ENCODE peak calls at places on chromosome 14, in seven cellular contexts. One of them, this sample, is unnamed.

GRCh38 chr14:74595006-74595735 is 16.9 kb downstream of the LTBP2 start:
- DNase-seq in coronary artery: no peak
- DNase-seq in AG04450: no peak
- DNase-seq in left ventricle myocardium inferior: peak
- DNase-seq in tibial artery: peak
- DNase-seq in SK-N-SH: peak
- DNase-seq in psoas muscle: peak
- DNase-seq in this sample: peak

GRCh38 chr14:61553730-61554641 is 141.3 kb upstream of the HIF1A start:
- DNase-seq in coronary artery: no peak
- DNase-seq in AG04450: peak
- DNase-seq in left ventricle myocardium inferior: no peak
- DNase-seq in tibial artery: no peak
- DNase-seq in SK-N-SH: no peak
- DNase-seq in psoas muscle: peak
- DNase-seq in this sample: peak

GRCh38 chr14:65079788-65080187 is 22.5 kb downstream of the MAX start:
- DNase-seq in coronary artery: no peak
- DNase-seq in AG04450: no peak
- DNase-seq in left ventricle myocardium inferior: no peak
- DNase-seq in tibial artery: no peak
- DNase-seq in SK-N-SH: no peak
- DNase-seq in psoas muscle: no peak
- DNase-seq in this sample: no peak

GRCh38 chr14:69473271-69473670 is 11.3 kb upstream of the PLEKHD1 start:
- DNase-seq in coronary artery: no peak
- DNase-seq in AG04450: no peak
- DNase-seq in left ventricle myocardium inferior: no peak
- DNase-seq in tibial artery: no peak
- DNase-seq in SK-N-SH: no peak
- DNase-seq in psoas muscle: no peak
- DNase-seq in this sample: no peak

GRCh38 chr14:22375321-22375930 is 213.6 kb downstream of the DAD1 start:
- DNase-seq in coronary artery: no peak
- DNase-seq in AG04450: peak
- DNase-seq in left ventricle myocardium inferior: no peak
- DNase-seq in tibial artery: no peak
- DNase-seq in SK-N-SH: peak
- DNase-seq in psoas muscle: no peak
- DNase-seq in this sample: no peak

GRCh38 chr14:75399819-75400678 is 27.8 kb upstream of the JDP2 start:
- DNase-seq in coronary artery: peak
- DNase-seq in AG04450: no peak
- DNase-seq in left ventricle myocardium inferior: peak
- DNase-seq in tibial artery: peak
- DNase-seq in SK-N-SH: peak
- DNase-seq in psoas muscle: peak
- DNase-seq in this sample: peak

GRCh38 chr14:53310412-53310811 is 157.3 kb upstream of the DDHD1 start:
- DNase-seq in coronary artery: no peak
- DNase-seq in AG04450: no peak
- DNase-seq in left ventricle myocardium inferior: no peak
- DNase-seq in tibial artery: no peak
- DNase-seq in SK-N-SH: no peak
- DNase-seq in psoas muscle: no peak
- DNase-seq in this sample: no peak

GRCh38 chr14:65003394-65003793 is 16.7 kb downstream of the FNTB start:
- DNase-seq in coronary artery: no peak
- DNase-seq in AG04450: no peak
- DNase-seq in left ventricle myocardium inferior: no peak
- DNase-seq in tibial artery: no peak
- DNase-seq in SK-N-SH: no peak
- DNase-seq in psoas muscle: no peak
- DNase-seq in this sample: no peak

GRCh38 chr14:85093631-85094330 is 436.2 kb upstream of the FLRT2 start:
- DNase-seq in coronary artery: no peak
- DNase-seq in AG04450: no peak
- DNase-seq in left ventricle myocardium inferior: no peak
- DNase-seq in tibial artery: no peak
- DNase-seq in SK-N-SH: no peak
- DNase-seq in psoas muscle: no peak
- DNase-seq in this sample: peak

GRCh38 chr14:103113303-103113702 is 10.0 kb upstream of the TNFAIP2 start:
- DNase-seq in coronary artery: no peak
- DNase-seq in AG04450: no peak
- DNase-seq in left ventricle myocardium inferior: no peak
- DNase-seq in tibial artery: no peak
- DNase-seq in SK-N-SH: no peak
- DNase-seq in psoas muscle: no peak
- DNase-seq in this sample: no peak
- H3K27ac ChIP-seq in coronary artery: no peak
- H3K27ac ChIP-seq in AG04450: no peak
- H3K27ac ChIP-seq in left ventricle myocardium inferior: no peak
- H3K27ac ChIP-seq in tibial artery: no peak
- H3K27ac ChIP-seq in SK-N-SH: no peak
- H3K27ac ChIP-seq in psoas muscle: no peak
- H3K27ac ChIP-seq in this sample: no peak

GRCh38 chr14:91128699-91129098 is 14.8 kb downstream of the DGLUCY start:
- DNase-seq in coronary artery: no peak
- DNase-seq in AG04450: no peak
- DNase-seq in left ventricle myocardium inferior: no peak
- DNase-seq in tibial artery: no peak
- DNase-seq in SK-N-SH: no peak
- DNase-seq in psoas muscle: no peak
- DNase-seq in this sample: no peak
- H3K27ac ChIP-seq in coronary artery: no peak
- H3K27ac ChIP-seq in AG04450: no peak
- H3K27ac ChIP-seq in left ventricle myocardium inferior: peak
- H3K27ac ChIP-seq in tibial artery: no peak
- H3K27ac ChIP-seq in SK-N-SH: no peak
- H3K27ac ChIP-seq in psoas muscle: peak
- H3K27ac ChIP-seq in this sample: no peak

GRCh38 chr14:59675394-59675793 is 98.8 kb upstream of the CCDC175 start:
- DNase-seq in coronary artery: no peak
- DNase-seq in AG04450: no peak
- DNase-seq in left ventricle myocardium inferior: no peak
- DNase-seq in tibial artery: no peak
- DNase-seq in SK-N-SH: no peak
- DNase-seq in psoas muscle: no peak
- DNase-seq in this sample: no peak

GRCh38 chr14:59679872-59680271 is 103.3 kb upstream of the CCDC175 start:
- DNase-seq in coronary artery: no peak
- DNase-seq in AG04450: no peak
- DNase-seq in left ventricle myocardium inferior: no peak
- DNase-seq in tibial artery: peak
- DNase-seq in SK-N-SH: no peak
- DNase-seq in psoas muscle: no peak
- DNase-seq in this sample: no peak

GRCh38 chr14:59678352-59678751 is 101.7 kb upstream of the CCDC175 start:
- DNase-seq in coronary artery: no peak
- DNase-seq in AG04450: no peak
- DNase-seq in left ventricle myocardium inferior: no peak
- DNase-seq in tibial artery: no peak
- DNase-seq in SK-N-SH: no peak
- DNase-seq in psoas muscle: no peak
- DNase-seq in this sample: no peak

DNA sequence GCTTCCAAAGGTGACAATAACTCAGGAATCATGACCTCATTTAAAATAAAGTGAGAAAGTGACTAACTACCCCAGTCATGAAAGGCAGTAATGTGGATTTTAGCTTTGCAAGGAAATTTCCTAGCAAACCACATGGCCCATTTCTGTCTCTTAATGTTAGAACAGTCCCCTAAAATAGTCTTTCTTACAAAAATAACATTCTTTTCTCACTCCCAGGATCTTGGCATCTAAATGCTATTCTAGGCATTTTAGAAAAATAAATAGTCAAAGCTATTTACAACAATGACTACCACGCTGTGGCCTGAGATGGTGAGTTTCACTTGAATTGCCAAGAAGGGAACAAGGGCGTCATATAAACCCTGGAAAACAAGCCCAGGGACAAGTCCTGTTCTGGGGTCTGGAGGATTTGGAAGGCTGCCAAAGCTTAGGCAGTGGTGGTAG is 101.2 kb upstream of the CCDC175 start:
- DNase-seq in coronary artery: peak
- DNase-seq in AG04450: peak
- DNase-seq in left ventricle myocardium inferior: no peak
- DNase-seq in tibial artery: no peak
- DNase-seq in SK-N-SH: no peak
- DNase-seq in psoas muscle: no peak
- DNase-seq in this sample: peak
- H3K27ac ChIP-seq in coronary artery: peak
- H3K27ac ChIP-seq in AG04450: no peak
- H3K27ac ChIP-seq in left ventricle myocardium inferior: no peak
- H3K27ac ChIP-seq in tibial artery: peak
- H3K27ac ChIP-seq in SK-N-SH: no peak
- H3K27ac ChIP-seq in psoas muscle: no peak
- H3K27ac ChIP-seq in this sample: no peak

DNA sequence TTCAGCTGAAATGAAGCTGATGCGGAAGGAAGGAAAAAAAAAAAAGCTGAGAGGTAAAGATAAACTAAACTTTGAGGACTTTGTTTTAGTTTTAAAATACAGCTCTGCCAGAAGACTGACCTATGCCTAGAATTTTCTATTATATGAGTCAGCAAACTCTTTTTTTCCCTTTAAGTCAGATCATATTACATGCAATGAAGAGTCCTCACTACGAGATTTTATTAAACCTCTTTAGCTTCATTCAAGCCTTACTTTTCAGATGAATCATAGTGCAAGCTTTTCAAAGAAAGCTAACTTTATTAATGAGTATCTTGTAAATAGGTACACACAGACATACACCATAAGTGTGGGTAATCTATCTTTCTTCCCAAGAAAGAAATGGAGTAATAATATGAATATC is 57.8 kb upstream of the FSCB start:
- DNase-seq in coronary artery: no peak
- DNase-seq in AG04450: peak
- DNase-seq in left ventricle myocardium inferior: no peak
- DNase-seq in tibial artery: no peak
- DNase-seq in SK-N-SH: no peak
- DNase-seq in psoas muscle: no peak
- DNase-seq in this sample: peak
- H3K27ac ChIP-seq in coronary artery: no peak
- H3K27ac ChIP-seq in AG04450: no peak
- H3K27ac ChIP-seq in left ventricle myocardium inferior: no peak
- H3K27ac ChIP-seq in tibial artery: no peak
- H3K27ac ChIP-seq in SK-N-SH: no peak
- H3K27ac ChIP-seq in psoas muscle: no peak
- H3K27ac ChIP-seq in this sample: no peak

GRCh38 chr14:71733210-71733883 is 198.9 kb upstream of the RGS6 start:
- DNase-seq in coronary artery: peak
- DNase-seq in AG04450: no peak
- DNase-seq in left ventricle myocardium inferior: no peak
- DNase-seq in tibial artery: no peak
- DNase-seq in SK-N-SH: no peak
- DNase-seq in psoas muscle: no peak
- DNase-seq in this sample: peak

GRCh38 chr14:71729581-71729980 is 202.6 kb upstream of the RGS6 start:
- DNase-seq in coronary artery: no peak
- DNase-seq in AG04450: no peak
- DNase-seq in left ventricle myocardium inferior: no peak
- DNase-seq in tibial artery: no peak
- DNase-seq in SK-N-SH: no peak
- DNase-seq in psoas muscle: no peak
- DNase-seq in this sample: no peak

GRCh38 chr14:71728386-71728785 is 203.8 kb upstream of the RGS6 start:
- DNase-seq in coronary artery: no peak
- DNase-seq in AG04450: no peak
- DNase-seq in left ventricle myocardium inferior: no peak
- DNase-seq in tibial artery: no peak
- DNase-seq in SK-N-SH: no peak
- DNase-seq in psoas muscle: no peak
- DNase-seq in this sample: peak

GRCh38 chr14:71730471-71730870 is 201.8 kb upstream of the RGS6 start:
- DNase-seq in coronary artery: no peak
- DNase-seq in AG04450: no peak
- DNase-seq in left ventricle myocardium inferior: no peak
- DNase-seq in tibial artery: no peak
- DNase-seq in SK-N-SH: no peak
- DNase-seq in psoas muscle: no peak
- DNase-seq in this sample: no peak

GRCh38 chr14:71731096-71731495 is 201.1 kb upstream of the RGS6 start:
- DNase-seq in coronary artery: peak
- DNase-seq in AG04450: no peak
- DNase-seq in left ventricle myocardium inferior: no peak
- DNase-seq in tibial artery: no peak
- DNase-seq in SK-N-SH: no peak
- DNase-seq in psoas muscle: no peak
- DNase-seq in this sample: no peak
- H3K27ac ChIP-seq in coronary artery: no peak
- H3K27ac ChIP-seq in AG04450: no peak
- H3K27ac ChIP-seq in left ventricle myocardium inferior: no peak
- H3K27ac ChIP-seq in tibial artery: no peak
- H3K27ac ChIP-seq in SK-N-SH: no peak
- H3K27ac ChIP-seq in psoas muscle: no peak
- H3K27ac ChIP-seq in this sample: peak